ENCODE peak calls at places on chromosomes 16 and 17, in ten cellular contexts. One of them, this sample, is unnamed.

GRCh38 chr16:24729967-24730815 is 740 bp downstream of the TNRC6A start:
- DNase-seq in tibial nerve: no peak
- DNase-seq in adipocyte: peak
- DNase-seq in sciatic nerve: peak
- DNase-seq in H7: peak
- DNase-seq in colonic mucosa: peak
- DNase-seq in stimulated activated CD4-positive, alpha-beta T cell treated with anti-CD3 and anti-CD28 coated beads, Interleukin-2, amount 100 ng/mL, for 24 hours: peak
- DNase-seq in CD4-positive, alpha-beta T cell: peak
- DNase-seq in occipital lobe: peak
- DNase-seq in ELR: peak
- DNase-seq in this sample: no peak

GRCh38 chr17:80145076-80146075 is 1.6 kb downstream of the EIF4A3 start:
- DNase-seq in tibial nerve: no peak
- DNase-seq in adipocyte: peak
- DNase-seq in sciatic nerve: peak
- DNase-seq in H7: no peak
- DNase-seq in colonic mucosa: no peak
- DNase-seq in stimulated activated CD4-positive, alpha-beta T cell treated with anti-CD3 and anti-CD28 coated beads, Interleukin-2, amount 100 ng/mL, for 24 hours: no peak
- DNase-seq in CD4-positive, alpha-beta T cell: no peak
- DNase-seq in occipital lobe: no peak
- DNase-seq in ELR: peak
- DNase-seq in this sample: peak

GRCh38 chr17:82737981-82738877 is 2.8 kb downstream of the FN3K start:
- DNase-seq in tibial nerve: no peak
- DNase-seq in adipocyte: no peak
- DNase-seq in sciatic nerve: peak
- DNase-seq in H7: peak
- DNase-seq in colonic mucosa: no peak
- DNase-seq in stimulated activated CD4-positive, alpha-beta T cell treated with anti-CD3 and anti-CD28 coated beads, Interleukin-2, amount 100 ng/mL, for 24 hours: no peak
- DNase-seq in CD4-positive, alpha-beta T cell: no peak
- DNase-seq in occipital lobe: peak
- DNase-seq in ELR: no peak
- DNase-seq in this sample: no peak

GRCh38 chr17:49101054-49101534 is 31.5 kb upstream of the B4GALNT2 start:
- DNase-seq in tibial nerve: no peak
- DNase-seq in adipocyte: no peak
- DNase-seq in sciatic nerve: no peak
- DNase-seq in H7: no peak
- DNase-seq in colonic mucosa: no peak
- DNase-seq in stimulated activated CD4-positive, alpha-beta T cell treated with anti-CD3 and anti-CD28 coated beads, Interleukin-2, amount 100 ng/mL, for 24 hours: no peak
- DNase-seq in CD4-positive, alpha-beta T cell: no peak
- DNase-seq in occipital lobe: no peak
- DNase-seq in ELR: peak
- DNase-seq in this sample: peak

GRCh38 chr16:84864266-84864955 is 44.6 kb downstream of the CRISPLD2 start:
- DNase-seq in tibial nerve: no peak
- DNase-seq in adipocyte: no peak
- DNase-seq in sciatic nerve: no peak
- DNase-seq in H7: peak
- DNase-seq in colonic mucosa: no peak
- DNase-seq in stimulated activated CD4-positive, alpha-beta T cell treated with anti-CD3 and anti-CD28 coated beads, Interleukin-2, amount 100 ng/mL, for 24 hours: no peak
- DNase-seq in CD4-positive, alpha-beta T cell: no peak
- DNase-seq in occipital lobe: no peak
- DNase-seq in ELR: no peak
- DNase-seq in this sample: no peak

GRCh38 chr16:75029854-75030253 is 31.0 kb downstream of the ZNRF1 start:
- DNase-seq in tibial nerve: no peak
- DNase-seq in adipocyte: peak
- DNase-seq in sciatic nerve: no peak
- DNase-seq in H7: no peak
- DNase-seq in colonic mucosa: no peak
- DNase-seq in stimulated activated CD4-positive, alpha-beta T cell treated with anti-CD3 and anti-CD28 coated beads, Interleukin-2, amount 100 ng/mL, for 24 hours: no peak
- DNase-seq in CD4-positive, alpha-beta T cell: no peak
- DNase-seq in occipital lobe: no peak
- DNase-seq in ELR: peak
- DNase-seq in this sample: peak

GRCh38 chr16:53745753-53746258 is 41.9 kb downstream of the FTO start:
- DNase-seq in tibial nerve: no peak
- DNase-seq in adipocyte: peak
- DNase-seq in sciatic nerve: no peak
- DNase-seq in H7: peak
- DNase-seq in colonic mucosa: no peak
- DNase-seq in stimulated activated CD4-positive, alpha-beta T cell treated with anti-CD3 and anti-CD28 coated beads, Interleukin-2, amount 100 ng/mL, for 24 hours: no peak
- DNase-seq in CD4-positive, alpha-beta T cell: no peak
- DNase-seq in occipital lobe: no peak
- DNase-seq in ELR: peak
- DNase-seq in this sample: peak

GRCh38 chr16:77943770-77944169 is 78.6 kb upstream of the CLEC3A start:
- DNase-seq in tibial nerve: no peak
- DNase-seq in adipocyte: no peak
- DNase-seq in sciatic nerve: no peak
- DNase-seq in H7: no peak
- DNase-seq in colonic mucosa: no peak
- DNase-seq in stimulated activated CD4-positive, alpha-beta T cell treated with anti-CD3 and anti-CD28 coated beads, Interleukin-2, amount 100 ng/mL, for 24 hours: no peak
- DNase-seq in CD4-positive, alpha-beta T cell: no peak
- DNase-seq in occipital lobe: no peak
- DNase-seq in ELR: no peak
- DNase-seq in this sample: no peak

GRCh38 chr16:57713596-57713995 is 19.0 kb downstream of the DRC7 start:
- DNase-seq in tibial nerve: no peak
- DNase-seq in adipocyte: no peak
- DNase-seq in sciatic nerve: no peak
- DNase-seq in H7: no peak
- DNase-seq in colonic mucosa: no peak
- DNase-seq in stimulated activated CD4-positive, alpha-beta T cell treated with anti-CD3 and anti-CD28 coated beads, Interleukin-2, amount 100 ng/mL, for 24 hours: no peak
- DNase-seq in CD4-positive, alpha-beta T cell: no peak
- DNase-seq in occipital lobe: no peak
- DNase-seq in ELR: no peak
- DNase-seq in this sample: no peak

GRCh38 chr17:38879878-38880727 is 10.2 kb downstream of the LASP1 start:
- DNase-seq in tibial nerve: peak
- DNase-seq in adipocyte: peak
- DNase-seq in sciatic nerve: peak
- DNase-seq in H7: peak
- DNase-seq in colonic mucosa: no peak
- DNase-seq in stimulated activated CD4-positive, alpha-beta T cell treated with anti-CD3 and anti-CD28 coated beads, Interleukin-2, amount 100 ng/mL, for 24 hours: no peak
- DNase-seq in CD4-positive, alpha-beta T cell: no peak
- DNase-seq in occipital lobe: no peak
- DNase-seq in ELR: peak
- DNase-seq in this sample: peak

GRCh38 chr16:11355862-11356261 is 10.6 kb downstream of the RMI2 start:
- DNase-seq in tibial nerve: no peak
- DNase-seq in adipocyte: no peak
- DNase-seq in sciatic nerve: no peak
- DNase-seq in H7: no peak
- DNase-seq in colonic mucosa: no peak
- DNase-seq in stimulated activated CD4-positive, alpha-beta T cell treated with anti-CD3 and anti-CD28 coated beads, Interleukin-2, amount 100 ng/mL, for 24 hours: no peak
- DNase-seq in CD4-positive, alpha-beta T cell: no peak
- DNase-seq in occipital lobe: no peak
- DNase-seq in ELR: no peak
- DNase-seq in this sample: no peak

This sample was measured in mammary epithelial cell.